ENCODE peak calls at places on chromosomes 5 and 9, in eight cellular contexts. G is tibial nerve, N is stomach, E is A549, S is heart left ventricle, P is esophagus squamous epithelium, C is body of pancreas, A is uterus. Q is an unnamed sample.

GRCh38 chr5:37565067-37565670 is 186.1 kb downstream of the WDR70 start:
- DNase-seq in G (no peak), N (no peak), E (no peak), S (no peak), P (no peak), C (no peak), A (no peak), Q (no peak)

GRCh38 chr5:111194053-111194452 is 30.1 kb upstream of the CAMK4 start:
- DNase-seq in G (no peak), N (no peak), E (no peak), S (no peak), P (no peak), C (no peak), A (no peak), Q (no peak)

GRCh38 chr9:7479300-7479699 is 320.3 kb downstream of the DMAC1 start:
- DNase-seq in G (no peak), N (no peak), E (no peak), S (no peak), P (no peak), C (no peak), A (no peak), Q (no peak)

GRCh38 chr5:16992444-16992843 is 56.4 kb upstream of the MYO10 start:
- DNase-seq in G (no peak), N (no peak), E (no peak), S (no peak), P (no peak), C (no peak), A (no peak), Q (no peak)

GRCh38 chr5:36457511-36458260 is 148.7 kb upstream of the SLC1A3 start:
- DNase-seq in G (no peak), N (no peak), E (no peak), S (no peak), P (no peak), C (no peak), A (no peak), Q (no peak)

GRCh38 chr5:132221781-132222648 is 5.6 kb downstream of the P4HA2 start:
- DNase-seq in G (peak; percentile 61), N (no peak), E (no peak), S (peak; percentile 79), P (no peak), C (peak; percentile 72), A (peak; percentile 83), Q (peak; percentile 41)

GRCh38 chr9:127963359-127964064 is 17.3 kb downstream of the EEIG1 start:
- DNase-seq in G (no peak), N (no peak), E (no peak), S (no peak), P (no peak), C (no peak), A (peak; percentile 69), Q (no peak)

GRCh38 chr9:81801190-81801589 is 111.8 kb upstream of the TLE1 start:
- DNase-seq in G (no peak), N (no peak), E (no peak), S (no peak), P (no peak), C (no peak), A (no peak), Q (no peak)

GRCh38 chr5:149628221-149628620 is 46.9 kb downstream of the ARHGEF37 start:
- DNase-seq in G (no peak), N (no peak), E (no peak), S (no peak), P (no peak), C (no peak), A (no peak), Q (no peak)

GRCh38 chr5:80268916-80269315 is 13.1 kb upstream of the SERINC5 start:
- DNase-seq in G (no peak), N (no peak), E (no peak), S (no peak), P (no peak), C (no peak), A (no peak), Q (no peak)

GRCh38 chr5:151204051-151204450 is 19.8 kb downstream of the CCDC69 start:
- DNase-seq in G (no peak), N (no peak), E (no peak), S (no peak), P (no peak), C (no peak), A (no peak), Q (no peak)

GRCh38 chr9:133118179-133118520 is 2.9 kb downstream of the RALGDS start:
- DNase-seq in G (no peak), N (no peak), E (no peak), S (peak; percentile 12), P (no peak), C (no peak), A (no peak), Q (peak; percentile 56)

GRCh38 chr9:69421908-69422801 is 97.1 kb downstream of the ENTREP1 start:
- DNase-seq in G (peak; percentile 58), N (peak; percentile 56), E (peak; percentile 60), S (peak; percentile 57), P (no peak), C (peak; percentile 55), A (peak; percentile 56), Q (no peak)

GRCh38 chr9:116318463-116319271 is 165.1 kb downstream of the PAPPA start:
- DNase-seq in G (peak; percentile 43), N (no peak), E (no peak), S (peak; percentile 72), P (no peak), C (peak; percentile 19), A (peak; percentile 82), Q (no peak)

GRCh38 chr5:145324767-145325479 is 510.2 kb downstream of the PRELID2 start:
- DNase-seq in G (no peak), N (no peak), E (no peak), S (no peak), P (no peak), C (no peak), A (no peak), Q (no peak)

GRCh38 chr5:115069087-115069968 is 100.4 kb downstream of the TRIM36 start:
- DNase-seq in G (peak; percentile 12), N (peak; percentile 26), E (peak; percentile 33), S (no peak), P (no peak), C (peak; percentile 54), A (no peak), Q (no peak)

GRCh38 chr9:110148384-110148783 is 59.6 kb downstream of the C9orf152 start:
- DNase-seq in G (no peak), N (no peak), E (no peak), S (no peak), P (no peak), C (no peak), A (no peak), Q (peak; percentile 82)
- TF ChIP-seq POLR2A in G (no peak), N (no peak), E (no peak), S (no peak), P (no peak), C (no peak), A (no peak), Q (no peak)

DNA sequence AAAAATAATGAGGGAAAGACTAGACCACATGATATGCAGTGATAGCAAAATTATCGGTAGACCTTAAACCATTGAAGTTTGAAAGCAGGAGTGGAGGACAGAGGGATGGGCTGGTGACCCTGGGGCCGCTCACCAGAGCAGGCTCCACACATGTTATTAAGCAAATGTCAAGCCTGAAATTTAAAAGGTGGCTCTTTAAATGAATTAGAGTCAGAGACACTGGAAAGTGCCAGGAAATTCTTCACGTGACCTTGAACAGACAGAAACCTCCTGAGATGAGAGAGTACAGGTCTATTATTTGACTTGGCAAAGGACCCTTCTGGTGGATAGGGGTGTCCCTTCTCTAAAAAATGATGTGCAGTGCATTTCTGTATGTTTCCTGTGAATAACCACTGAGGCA is 111.0 kb upstream of the CPEB4 start:
- DNase-seq in G (no peak), N (no peak), E (no peak), S (no peak), P (no peak), C (no peak), A (no peak), Q (no peak)
- H3K4me1 ChIP-seq in G (peaks cover 11% of the 10 kb centered on the region), N (peaks cover 18% of the 10 kb centered on the region), E (peaks cover 38% of the 10 kb centered on the region), S (no peaks in the 10 kb centered on the region), P (peaks cover 18% of the 10 kb centered on the region), C (peaks cover 31% of the 10 kb centered on the region), A (no peaks in the 10 kb centered on the region), Q (peaks cover 22% of the 10 kb centered on the region)

DNA sequence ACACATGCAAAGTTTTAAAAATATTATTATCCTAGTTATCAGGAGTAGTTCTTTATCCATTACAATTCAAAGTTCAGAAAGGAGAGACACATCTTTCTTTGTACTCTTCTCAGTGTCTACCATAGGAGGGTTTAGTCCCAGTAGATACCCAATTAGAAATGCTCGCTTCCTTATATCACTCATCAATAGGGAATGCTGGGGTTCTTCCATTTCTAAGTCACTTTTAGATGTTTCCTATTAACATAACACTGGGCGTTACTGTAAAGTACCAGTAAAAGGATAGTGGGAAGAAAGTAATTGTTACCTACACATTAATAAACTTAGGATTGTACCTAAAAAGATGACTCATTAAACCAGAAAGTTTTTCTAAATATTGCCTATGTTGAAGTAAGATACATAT is 348.3 kb upstream of the CDH6 start:
- DNase-seq in G (no peak), N (no peak), E (no peak), S (no peak), P (no peak), C (no peak), A (no peak), Q (no peak)
- H3K27ac ChIP-seq in G (no peak overlapping the region), N (no peak overlapping the region), E (no peak overlapping the region), S (no peak overlapping the region), P (no peak overlapping the region), C (no peak overlapping the region), A (no peak overlapping the region), Q (no peak overlapping the region)

DNA sequence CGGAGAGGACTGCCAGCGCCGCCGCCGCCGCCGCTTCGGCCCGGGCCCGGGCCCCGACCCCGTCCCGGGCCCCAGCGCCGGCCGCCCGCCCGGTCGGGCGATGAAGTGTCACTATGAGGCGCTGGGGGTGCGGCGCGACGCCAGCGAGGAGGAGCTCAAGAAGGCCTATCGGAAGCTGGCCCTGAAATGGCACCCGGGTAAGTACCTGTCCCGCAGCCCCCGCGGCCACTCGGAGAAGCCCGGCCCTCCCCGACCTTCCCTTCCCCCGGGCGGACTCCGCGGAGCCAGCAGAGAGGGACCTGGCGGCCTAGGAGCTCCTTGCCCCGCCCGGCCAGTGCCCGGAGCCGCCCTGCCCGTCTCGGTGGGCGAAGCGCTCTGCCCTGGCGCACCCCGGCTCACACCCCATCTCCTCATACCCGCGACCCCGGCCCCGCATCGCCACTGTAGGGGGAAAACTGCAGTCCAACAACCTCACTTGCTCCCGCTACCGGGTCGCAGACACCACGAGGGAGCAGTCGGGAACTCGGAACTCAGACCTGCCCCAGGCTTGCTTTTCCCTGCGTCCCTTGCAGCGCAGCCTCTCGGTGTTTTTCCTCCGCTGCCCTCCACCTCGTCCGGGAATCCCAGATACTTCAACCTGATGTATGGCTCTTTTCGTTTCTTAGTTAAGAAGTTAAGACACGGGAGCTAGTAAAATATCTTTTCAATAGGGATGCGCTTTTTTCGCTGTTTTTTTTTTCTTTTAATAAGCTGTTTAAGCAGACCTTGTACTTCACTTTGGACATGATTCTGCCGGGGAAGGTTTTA is 564 bp downstream of the DNAJC21 start:
- DNase-seq in G (peak; percentile 75), N (peak; percentile 89), E (peak; percentile 73), S (peak; percentile 95), P (peak; percentile 41), C (peak; percentile 94), A (peak; percentile 85), Q (peak; percentile 97)
- TF ChIP-seq POLR2A in G (peak; percentile 39), N (no peak), E (peak; percentile 54), S (no peak), P (no peak), C (peak; percentile 82), A (peak; percentile 40), Q (no peak)